ENCODE peak calls at places on chromosomes 1 and 21, in four cellular contexts. One of them, this sample, is unnamed.

GRCh38 chr1:205775717-205776056 is 405 bp upstream of the RAB29 start:
- DNase-seq in colonic mucosa: no peak
- DNase-seq in fibroblast of lung: peak; percentile 44
- DNase-seq in MM.1S: no peak
- DNase-seq in this sample: no peak

GRCh38 chr1:150165622-150166612 is 16.2 kb downstream of the PLEKHO1 start:
- DNase-seq in colonic mucosa: peak; percentile 59
- DNase-seq in MM.1S: peak; percentile 68
- DNase-seq in fibroblast of lung: peak; percentile 46
- DNase-seq in this sample: peak; percentile 48

GRCh38 chr1:9728451-9729295 is 77.1 kb downstream of the PIK3CD start:
- DNase-seq in fibroblast of lung: no peak
- DNase-seq in MM.1S: no peak
- DNase-seq in colonic mucosa: no peak
- DNase-seq in this sample: peak; percentile 76

GRCh38 chr21:45289655-45290515 is 2.2 kb upstream of the POFUT2 start:
- DNase-seq in colonic mucosa: no peak
- DNase-seq in fibroblast of lung: peak; percentile 20
- DNase-seq in MM.1S: no peak
- DNase-seq in this sample: no peak

GRCh38 chr1:223136086-223136485 is 7.0 kb downstream of the TLR5 start:
- DNase-seq in MM.1S: no peak
- DNase-seq in fibroblast of lung: no peak
- DNase-seq in colonic mucosa: no peak
- DNase-seq in this sample: no peak

GRCh38 chr1:223702735-223703667 is 9.3 kb upstream of the CAPN2 start:
- DNase-seq in fibroblast of lung: peak; percentile 76
- DNase-seq in MM.1S: no peak
- DNase-seq in colonic mucosa: no peak
- DNase-seq in this sample: no peak

GRCh38 chr1:197424467-197424866 is 156.4 kb downstream of the CRB1 start:
- DNase-seq in colonic mucosa: no peak
- DNase-seq in MM.1S: no peak
- DNase-seq in fibroblast of lung: no peak
- DNase-seq in this sample: no peak

GRCh38 chr1:147110872-147111271 is 61.4 kb downstream of the PRKAB2 start:
- DNase-seq in MM.1S: no peak
- DNase-seq in fibroblast of lung: no peak
- DNase-seq in colonic mucosa: no peak
- DNase-seq in this sample: no peak

GRCh38 chr1:3306583-3307285 is 147.7 kb upstream of the ARHGEF16 start:
- DNase-seq in colonic mucosa: no peak
- DNase-seq in MM.1S: no peak
- DNase-seq in fibroblast of lung: peak; percentile 91
- DNase-seq in this sample: no peak

GRCh38 chr1:234212764-234213406 is 160.4 kb upstream of the COA6 start:
- DNase-seq in colonic mucosa: no peak
- DNase-seq in MM.1S: peak; percentile 39
- DNase-seq in fibroblast of lung: peak; percentile 55
- DNase-seq in this sample: peak; percentile 49

GRCh38 chr1:38131024-38131585 is 84.5 kb upstream of the POU3F1 start:
- DNase-seq in colonic mucosa: no peak
- DNase-seq in MM.1S: no peak
- DNase-seq in fibroblast of lung: peak; percentile 50
- DNase-seq in this sample: no peak
- H3K27me3 ChIP-seq in colonic mucosa: peaks cover 14% of the 10 kb centered on the region
- H3K27me3 ChIP-seq in MM.1S: peaks cover 21% of the 10 kb centered on the region
- H3K27me3 ChIP-seq in fibroblast of lung: peaks cover 19% of the 10 kb centered on the region
- H3K27me3 ChIP-seq in this sample: no peaks in the 10 kb centered on the region

GRCh38 chr1:85366391-85366790 is 90.0 kb upstream of the BCL10 start:
- DNase-seq in colonic mucosa: no peak
- DNase-seq in MM.1S: no peak
- DNase-seq in fibroblast of lung: peak; percentile 90
- DNase-seq in this sample: no peak
- H3K27ac ChIP-seq in colonic mucosa: no peak overlapping the region
- H3K27ac ChIP-seq in MM.1S: no peak overlapping the region
- H3K27ac ChIP-seq in fibroblast of lung: peak overlapping the region; percentile 42
- H3K27ac ChIP-seq in this sample: no peak overlapping the region

DNA sequence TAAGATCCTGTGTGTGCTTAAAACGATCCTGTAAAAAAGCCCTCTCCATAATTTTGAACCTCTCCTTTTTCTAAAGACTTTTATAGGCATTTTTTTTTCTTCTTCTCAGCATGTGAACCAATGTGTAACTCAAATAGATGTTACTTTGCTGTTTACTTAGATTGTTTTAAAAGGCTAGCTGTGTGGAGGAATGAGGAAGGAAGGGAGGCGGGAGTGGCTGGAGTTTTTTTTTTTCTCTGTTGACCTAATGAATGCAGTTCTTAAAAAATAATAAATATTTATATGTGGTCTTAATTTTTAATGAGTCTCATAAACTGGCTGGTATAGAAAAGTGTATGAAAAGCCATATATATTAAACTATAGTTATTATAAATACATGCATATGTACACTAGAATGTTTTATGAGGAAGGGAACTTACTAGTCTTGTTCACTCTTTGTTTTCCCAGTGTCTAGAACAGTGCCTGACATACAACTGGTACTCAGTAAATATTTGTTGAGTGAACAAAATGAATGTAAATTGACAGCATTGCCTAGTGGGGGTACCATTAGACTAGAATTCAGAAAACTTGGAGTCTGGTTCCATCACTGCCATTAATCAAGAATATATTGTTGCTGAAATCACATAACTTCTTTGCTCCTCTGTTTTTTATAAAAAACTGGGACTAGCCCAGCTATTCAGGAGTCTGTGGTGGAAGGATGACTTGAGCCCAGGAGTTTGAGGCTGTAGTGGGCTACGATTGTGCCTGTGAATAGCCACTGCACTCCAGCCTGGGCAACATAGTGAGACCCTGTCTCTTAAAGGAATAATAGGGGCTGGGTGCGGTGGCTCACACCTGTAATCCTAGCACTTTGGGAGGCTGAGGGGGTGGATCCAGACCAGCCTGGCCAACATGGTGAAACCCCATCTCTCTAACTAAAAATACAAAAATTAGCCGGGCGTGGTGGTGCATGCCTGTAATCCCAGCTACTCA is 51.0 kb downstream of the NFIA start:
- DNase-seq in fibroblast of lung: no peak
- DNase-seq in MM.1S: no peak
- DNase-seq in colonic mucosa: no peak
- DNase-seq in this sample: no peak
- H3K4me3 ChIP-seq in fibroblast of lung: no peak overlapping the region
- H3K4me3 ChIP-seq in MM.1S: no peak overlapping the region
- H3K4me3 ChIP-seq in colonic mucosa: no peak overlapping the region
- H3K4me3 ChIP-seq in this sample: no peak overlapping the region

DNA sequence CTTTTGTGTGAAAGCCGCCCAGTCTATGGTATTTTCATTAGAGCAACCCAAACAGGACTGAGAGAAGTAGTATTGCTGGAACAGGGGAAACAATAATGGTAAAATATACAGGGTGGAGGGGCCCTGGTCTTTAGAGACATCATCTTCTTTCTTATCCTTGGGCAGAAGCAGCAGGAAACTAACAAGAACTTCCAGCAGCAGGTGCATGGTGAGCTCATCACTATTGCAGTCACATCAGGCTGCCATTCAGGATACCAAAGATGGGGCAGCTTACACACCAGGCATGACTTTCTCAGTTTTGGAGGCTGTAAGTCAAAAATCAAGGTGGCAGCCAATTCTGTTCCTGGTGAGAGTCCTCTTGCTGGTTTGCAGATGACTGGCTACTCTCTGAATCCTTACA is 478.3 kb upstream of the RUNX1 start:
- DNase-seq in colonic mucosa: no peak
- DNase-seq in MM.1S: no peak
- DNase-seq in fibroblast of lung: no peak
- DNase-seq in this sample: no peak
- H3K27me3 ChIP-seq in colonic mucosa: no peaks in the 10 kb centered on the region
- H3K27me3 ChIP-seq in MM.1S: no peaks in the 10 kb centered on the region
- H3K27me3 ChIP-seq in fibroblast of lung: no peaks in the 10 kb centered on the region
- H3K27me3 ChIP-seq in this sample: no peaks in the 10 kb centered on the region